ENCODE peak calls at places on chromosomes 16 and 17, in five cellular contexts. P is A673, Y is astrocyte of the spinal cord, H is PC-9, W is tibial artery. E is an unnamed sample.

GRCh38 chr17:43732961-43733360 is 25.6 kb downstream of the SOST start:
- DNase-seq in P (no peak), Y (peak), H (no peak), W (no peak), E (peak)

GRCh38 chr16:47713225-47713595 is 252.1 kb downstream of the PHKB start:
- DNase-seq in P (no peak), Y (peak), H (peak), W (no peak), E (peak)

GRCh38 chr17:58084317-58084981 is 1.2 kb downstream of the DYNLL2 start:
- DNase-seq in P (peak), Y (no peak), H (peak), W (peak), E (peak)

GRCh38 chr16:16033208-16033717 is 83.8 kb downstream of the ABCC1 start:
- DNase-seq in P (no peak), Y (no peak), H (no peak), W (no peak), E (no peak)

GRCh38 chr16:48131201-48131600 is 24.6 kb downstream of the ABCC12 start:
- DNase-seq in P (no peak), Y (no peak), H (no peak), W (no peak), E (no peak)

GRCh38 chr17:52827526-52827925 is 669.0 kb upstream of the CA10 start:
- DNase-seq in P (no peak), Y (no peak), H (no peak), W (no peak), E (no peak)

GRCh38 chr17:78223765-78224164 is 7.7 kb upstream of the TMEM235 start:
- DNase-seq in P (no peak), Y (no peak), H (no peak), W (no peak), E (no peak)

GRCh38 chr17:3771140-3771539 is 29.8 kb downstream of the ITGAE start:
- DNase-seq in P (no peak), Y (no peak), H (no peak), W (no peak), E (no peak)

GRCh38 chr17:48506246-48506645 is 24.6 kb downstream of the HOXB1 start:
- DNase-seq in P (no peak), Y (no peak), H (no peak), W (no peak), E (no peak)

GRCh38 chr17:77208856-77209255 is 68.1 kb downstream of the SEC14L1 start:
- DNase-seq in P (no peak), Y (no peak), H (no peak), W (no peak), E (no peak)

GRCh38 chr17:77207689-77208216 is 67.0 kb downstream of the SEC14L1 start:
- DNase-seq in P (no peak), Y (no peak), H (no peak), W (no peak), E (no peak)

GRCh38 chr17:77206557-77206956 is 65.8 kb downstream of the SEC14L1 start:
- DNase-seq in P (peak), Y (no peak), H (no peak), W (no peak), E (peak)

GRCh38 chr17:77209330-77209748 is 68.6 kb downstream of the SEC14L1 start:
- DNase-seq in P (no peak), Y (no peak), H (no peak), W (no peak), E (no peak)

DNA sequence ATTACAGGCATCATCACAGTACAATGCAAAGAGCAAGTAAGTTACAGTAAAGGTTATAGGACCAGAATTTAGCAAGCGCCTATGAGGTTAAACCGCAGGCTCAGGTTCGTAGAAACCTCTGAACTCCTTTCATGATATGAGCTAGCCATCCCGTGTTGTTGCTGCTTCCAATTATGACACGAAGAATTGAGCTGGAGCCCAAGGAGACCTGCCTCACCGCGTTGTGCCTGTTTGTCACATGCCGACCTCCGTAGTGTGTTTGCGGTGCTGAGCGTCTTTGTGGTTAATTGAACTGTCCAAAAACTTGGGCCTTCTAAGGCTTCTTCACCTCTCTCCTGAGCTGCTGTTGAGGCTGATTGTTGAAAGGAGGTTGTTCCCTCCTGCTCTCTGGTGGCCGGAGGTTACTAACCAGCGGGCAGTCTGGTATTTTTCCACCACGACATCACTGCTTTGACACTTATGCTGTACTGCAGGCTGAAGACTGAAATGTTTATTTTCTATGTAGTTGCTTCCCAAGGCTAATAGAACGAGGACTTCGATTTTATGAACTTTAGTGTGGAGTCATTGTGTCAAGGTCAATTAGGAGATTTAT is 67.5 kb downstream of the SEC14L1 start:
- DNase-seq in P (no peak), Y (peak), H (no peak), W (peak), E (peak)
- TF ChIP-seq CTCF in P (no peak), Y (peak), H (no peak), W (no peak), E (peak)

GRCh38 chr17:63930951-63931575 is 1.1 kb downstream of the CD79B start:
- DNase-seq in P (no peak), Y (no peak), H (no peak), W (peak), E (no peak)
- H3K4me3 ChIP-seq in P (no peak), Y (no peak), H (no peak), W (no peak), E (no peak)

DNA sequence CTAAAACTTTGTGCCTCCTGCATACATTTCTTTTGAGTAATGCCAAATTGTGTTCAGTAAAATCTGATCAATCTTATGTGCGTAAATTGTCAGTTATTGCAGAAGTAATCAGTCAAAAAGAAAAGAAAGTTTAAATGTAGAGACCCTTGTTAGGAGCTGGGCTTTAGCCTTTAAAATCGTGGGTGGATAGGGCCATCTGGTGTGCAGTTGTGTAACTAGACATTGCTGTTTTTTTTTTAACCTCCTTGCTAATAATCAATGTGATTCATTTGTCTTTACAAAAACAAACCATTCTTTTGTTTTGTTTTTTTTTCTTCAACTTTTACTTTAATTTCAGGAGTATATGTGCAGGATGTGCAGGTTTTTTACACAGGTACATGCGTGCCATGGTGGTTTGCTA is 5.3 kb upstream of the WWOX start:
- DNase-seq in P (peak), Y (no peak), H (no peak), W (no peak), E (no peak)
- TF ChIP-seq CTCF in P (peak), Y (no peak), H (no peak), W (no peak), E (no peak)

GRCh38 chr17:263773-264172 is 82.3 kb upstream of the DOC2B start:
- DNase-seq in P (no peak), Y (no peak), H (no peak), W (no peak), E (no peak)

GRCh38 chr17:265726-266125 is 84.3 kb upstream of the DOC2B start:
- DNase-seq in P (no peak), Y (no peak), H (no peak), W (no peak), E (no peak)

GRCh38 chr17:269616-270514 is 82.7 kb downstream of the RPH3AL start:
- DNase-seq in P (no peak), Y (no peak), H (no peak), W (peak), E (no peak)

GRCh38 chr17:266219-266618 is 84.8 kb upstream of the DOC2B start:
- DNase-seq in P (no peak), Y (no peak), H (no peak), W (no peak), E (no peak)

GRCh38 chr17:266701-267656 is 85.5 kb upstream of the DOC2B start:
- DNase-seq in P (peak), Y (no peak), H (no peak), W (no peak), E (no peak)
- H3K4me3 ChIP-seq in P (no peak), Y (no peak), H (no peak), W (no peak), E (no peak)

DNA sequence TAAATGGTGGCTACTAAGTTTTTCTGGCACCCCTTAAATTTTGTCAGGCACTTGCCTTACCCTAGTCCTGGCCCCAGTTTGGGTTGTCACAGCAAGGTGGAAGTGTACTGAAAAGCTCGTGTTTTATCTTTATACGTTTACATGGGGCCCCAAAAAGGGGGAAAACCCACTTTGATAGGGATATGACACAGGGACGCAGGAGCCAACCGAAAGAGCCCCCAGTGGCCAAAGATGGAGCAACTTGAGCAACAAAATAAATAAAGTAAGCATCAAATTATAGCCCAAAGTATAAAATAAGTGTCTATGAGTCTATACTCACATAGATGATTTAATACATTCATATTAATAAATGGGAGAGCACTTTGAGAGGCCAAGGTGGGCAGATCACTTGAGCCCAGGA is 5.0 kb upstream of the CETP start:
- DNase-seq in P (no peak), Y (no peak), H (no peak), W (no peak), E (no peak)
- TF ChIP-seq CTCF in P (peak), Y (peak), H (no peak), W (no peak), E (peak)